ENCODE peak calls at places on chromosomes 13 and 19, in ten cellular contexts. N is non-pigmented ciliary epithelial cell; K is thoracic aorta; E is CD4-positive, alpha-beta T cell; Y is CD8-positive, alpha-beta memory T cell; I is activated naive CD8-positive, alpha-beta T cell treated with anti-CD3 and anti-CD28 coated beads, Interleukin-2, amount 50 U/mL, for 24 hours; J is Calu3; B is CD8-positive, alpha-beta T cell; M is fibroblast of the conjunctiva; V is hepatic stellate cell. Z is an unnamed sample.

GRCh38 chr13:75485286-75486062 is 3.5 kb upstream of the TBC1D4 start:
- DNase-seq in K (no peak), B (no peak), J (no peak), V (no peak), E (no peak), N (peak; percentile 70), M (no peak), I (no peak), Y (no peak), Z (no peak)

GRCh38 chr13:99969368-99969933 is 2.1 kb downstream of the ZIC5 start:
- DNase-seq in B (no peak), Y (no peak), N (no peak), K (no peak), E (no peak), V (no peak), J (no peak), I (no peak), M (no peak), Z (no peak)

GRCh38 chr13:109509154-109509905 is 277.1 kb downstream of the IRS2 start:
- DNase-seq in K (no peak), V (peak; percentile 39), M (peak; percentile 4), J (no peak), B (no peak), N (peak; percentile 38), E (no peak), I (no peak), Y (no peak), Z (no peak)

GRCh38 chr13:85241045-85241444 is 558.2 kb downstream of the SLITRK6 start:
- DNase-seq in J (no peak), I (no peak), V (no peak), E (no peak), M (no peak), K (no peak), N (no peak), B (no peak), Y (no peak), Z (no peak)

GRCh38 chr19:48658483-48658882 is 12.5 kb upstream of the CA11 start:
- DNase-seq in E (no peak), J (no peak), Y (no peak), B (no peak), I (no peak), K (no peak), M (no peak), V (no peak), N (no peak), Z (no peak)

GRCh38 chr13:110425444-110425780 is 118.3 kb downstream of the COL4A2 start:
- DNase-seq in M (no peak), I (no peak), B (no peak), V (peak; percentile 78), J (no peak), Y (no peak), K (no peak), E (no peak), N (no peak), Z (no peak)

GRCh38 chr13:111210488-111210887 is 95.4 kb downstream of the ARHGEF7 start:
- DNase-seq in K (no peak), N (peak; percentile 56), Y (no peak), J (no peak), M (peak; percentile 72), I (no peak), V (peak; percentile 91), B (no peak), E (no peak), Z (no peak)

GRCh38 chr19:17797397-17798201 is 2.7 kb downstream of the B3GNT3 start:
- DNase-seq in Y (no peak), N (no peak), I (peak; percentile 71), V (no peak), K (no peak), E (no peak), M (no peak), B (no peak), J (peak; percentile 85), Z (no peak)